ENCODE peak calls at places on chromosome 3, in six cellular contexts. One of them, this sample, is unnamed.

GRCh38 chr3:47824541-47825473 is 21.9 kb downstream of the DHX30 start:
- DNase-seq in A172: peak
- DNase-seq in coronary artery: peak
- DNase-seq in IMR-90: peak
- DNase-seq in body of pancreas: peak
- DNase-seq in NCI-H146: peak
- DNase-seq in this sample: peak

GRCh38 chr3:141052570-141053069 is 1.5 kb downstream of the SPSB4 start:
- DNase-seq in A172: no peak
- DNase-seq in coronary artery: peak
- DNase-seq in body of pancreas: peak
- DNase-seq in IMR-90: no peak
- DNase-seq in NCI-H146: peak
- DNase-seq in this sample: no peak

GRCh38 chr3:111333642-111334041 is 208.4 kb upstream of the CD96 start:
- DNase-seq in coronary artery: no peak
- DNase-seq in A172: peak
- DNase-seq in IMR-90: peak
- DNase-seq in body of pancreas: no peak
- DNase-seq in NCI-H146: no peak
- DNase-seq in this sample: no peak

GRCh38 chr3:70488816-70489215 is 176.4 kb upstream of the MDFIC2 start:
- DNase-seq in IMR-90: no peak
- DNase-seq in coronary artery: no peak
- DNase-seq in body of pancreas: no peak
- DNase-seq in A172: no peak
- DNase-seq in NCI-H146: no peak
- DNase-seq in this sample: no peak

GRCh38 chr3:132730891-132731580 is 8.8 kb upstream of the NPHP3 start:
- DNase-seq in body of pancreas: no peak
- DNase-seq in coronary artery: no peak
- DNase-seq in IMR-90: peak
- DNase-seq in A172: peak
- DNase-seq in NCI-H146: peak
- DNase-seq in this sample: no peak

GRCh38 chr3:148737104-148737525 is 39.4 kb downstream of the AGTR1 start:
- DNase-seq in NCI-H146: no peak
- DNase-seq in coronary artery: no peak
- DNase-seq in A172: peak
- DNase-seq in body of pancreas: no peak
- DNase-seq in IMR-90: peak
- DNase-seq in this sample: peak

GRCh38 chr3:142641504-142641903 is 45.3 kb downstream of the PLS1 start:
- DNase-seq in IMR-90: no peak
- DNase-seq in coronary artery: no peak
- DNase-seq in A172: no peak
- DNase-seq in NCI-H146: no peak
- DNase-seq in body of pancreas: no peak
- DNase-seq in this sample: no peak

GRCh38 chr3:102129774-102130608 is 280.7 kb downstream of the NFKBIZ start:
- DNase-seq in A172: peak
- DNase-seq in body of pancreas: peak
- DNase-seq in IMR-90: peak
- DNase-seq in coronary artery: no peak
- DNase-seq in NCI-H146: no peak
- DNase-seq in this sample: peak

GRCh38 chr3:187929115-187929828 is 184.0 kb upstream of the BCL6 start:
- DNase-seq in A172: no peak
- DNase-seq in IMR-90: no peak
- DNase-seq in NCI-H146: no peak
- DNase-seq in body of pancreas: no peak
- DNase-seq in coronary artery: no peak
- DNase-seq in this sample: no peak

GRCh38 chr3:52436500-52437106 is 8.3 kb downstream of the SEMA3G start:
- DNase-seq in coronary artery: peak
- DNase-seq in A172: no peak
- DNase-seq in NCI-H146: no peak
- DNase-seq in IMR-90: peak
- DNase-seq in body of pancreas: no peak
- DNase-seq in this sample: no peak

GRCh38 chr3:167406876-167407492 is 26.9 kb upstream of the ZBBX start:
- DNase-seq in A172: peak
- DNase-seq in coronary artery: no peak
- DNase-seq in body of pancreas: peak
- DNase-seq in NCI-H146: peak
- DNase-seq in IMR-90: peak
- DNase-seq in this sample: no peak

GRCh38 chr3:100993309-100993708 is at the start of gene ABI3BP:
- DNase-seq in NCI-H146: no peak
- DNase-seq in IMR-90: peak
- DNase-seq in body of pancreas: peak
- DNase-seq in coronary artery: peak
- DNase-seq in A172: peak
- DNase-seq in this sample: peak

GRCh38 chr3:60240558-60240957 is 1010.7 kb downstream of the FHIT start:
- DNase-seq in IMR-90: no peak
- DNase-seq in A172: no peak
- DNase-seq in body of pancreas: no peak
- DNase-seq in coronary artery: no peak
- DNase-seq in NCI-H146: peak
- DNase-seq in this sample: no peak

GRCh38 chr3:158920375-158920774 is 118.5 kb downstream of the MFSD1 start:
- DNase-seq in body of pancreas: no peak
- DNase-seq in NCI-H146: no peak
- DNase-seq in A172: peak
- DNase-seq in coronary artery: no peak
- DNase-seq in IMR-90: no peak
- DNase-seq in this sample: no peak

GRCh38 chr3:25856902-25857518 is 67.1 kb downstream of the OXSM start:
- DNase-seq in A172: peak
- DNase-seq in IMR-90: peak
- DNase-seq in body of pancreas: peak
- DNase-seq in NCI-H146: peak
- DNase-seq in coronary artery: no peak
- DNase-seq in this sample: no peak

GRCh38 chr3:38459499-38460048 is 5.9 kb downstream of the ACVR2B start:
- DNase-seq in body of pancreas: peak
- DNase-seq in A172: no peak
- DNase-seq in coronary artery: no peak
- DNase-seq in IMR-90: no peak
- DNase-seq in NCI-H146: no peak
- DNase-seq in this sample: no peak

GRCh38 chr3:16113704-16114103 is 60.8 kb upstream of the GALNT15 start:
- DNase-seq in A172: no peak
- DNase-seq in body of pancreas: no peak
- DNase-seq in coronary artery: no peak
- DNase-seq in NCI-H146: no peak
- DNase-seq in IMR-90: peak
- DNase-seq in this sample: no peak

GRCh38 chr3:112519424-112520001 is 20.2 kb upstream of the BTLA start:
- DNase-seq in body of pancreas: peak
- DNase-seq in NCI-H146: peak
- DNase-seq in A172: peak
- DNase-seq in coronary artery: no peak
- DNase-seq in IMR-90: peak
- DNase-seq in this sample: peak

GRCh38 chr3:49460956-49461355 is 9.1 kb upstream of the DAG1 start:
- DNase-seq in IMR-90: no peak
- DNase-seq in A172: no peak
- DNase-seq in body of pancreas: no peak
- DNase-seq in coronary artery: no peak
- DNase-seq in NCI-H146: no peak
- DNase-seq in this sample: no peak

GRCh38 chr3:48268936-48269551 is 28.1 kb downstream of the ZNF589 start:
- DNase-seq in NCI-H146: no peak
- DNase-seq in A172: no peak
- DNase-seq in body of pancreas: peak
- DNase-seq in coronary artery: no peak
- DNase-seq in IMR-90: no peak
- DNase-seq in this sample: no peak

GRCh38 chr3:183825380-183826161 is at the start of gene MAP6D1:
- DNase-seq in IMR-90: peak
- DNase-seq in body of pancreas: peak
- DNase-seq in coronary artery: no peak
- DNase-seq in A172: peak
- DNase-seq in NCI-H146: peak
- DNase-seq in this sample: peak

GRCh38 chr3:146161725-146162047 is 702 bp upstream of the PLOD2 start:
- DNase-seq in IMR-90: peak
- DNase-seq in body of pancreas: peak
- DNase-seq in coronary artery: no peak
- DNase-seq in NCI-H146: peak
- DNase-seq in A172: peak
- DNase-seq in this sample: peak

GRCh38 chr3:128449111-128449638 is 17.5 kb downstream of the DNAJB8 start:
- DNase-seq in IMR-90: peak
- DNase-seq in coronary artery: no peak
- DNase-seq in body of pancreas: no peak
- DNase-seq in NCI-H146: no peak
- DNase-seq in A172: no peak
- DNase-seq in this sample: no peak

GRCh38 chr3:55476515-55476914 is 10.6 kb downstream of the WNT5A start:
- DNase-seq in IMR-90: peak
- DNase-seq in coronary artery: no peak
- DNase-seq in A172: peak
- DNase-seq in body of pancreas: no peak
- DNase-seq in NCI-H146: no peak
- DNase-seq in this sample: no peak

GRCh38 chr3:113600418-113601185 is 68.2 kb downstream of the SIDT1 start:
- DNase-seq in body of pancreas: peak
- DNase-seq in A172: no peak
- DNase-seq in IMR-90: no peak
- DNase-seq in NCI-H146: no peak
- DNase-seq in coronary artery: no peak
- DNase-seq in this sample: no peak

GRCh38 chr3:58216496-58217197 is 5.9 kb upstream of the DNASE1L3 start:
- DNase-seq in IMR-90: no peak
- DNase-seq in NCI-H146: no peak
- DNase-seq in body of pancreas: no peak
- DNase-seq in coronary artery: peak
- DNase-seq in A172: no peak
- DNase-seq in this sample: no peak

GRCh38 chr3:155211940-155212339 is 81.5 kb downstream of the STRIT1 start:
- DNase-seq in coronary artery: no peak
- DNase-seq in body of pancreas: no peak
- DNase-seq in A172: no peak
- DNase-seq in IMR-90: no peak
- DNase-seq in NCI-H146: no peak
- DNase-seq in this sample: no peak

GRCh38 chr3:56890448-56891083 is 88.8 kb upstream of the ARHGEF3 start:
- DNase-seq in NCI-H146: no peak
- DNase-seq in body of pancreas: no peak
- DNase-seq in coronary artery: no peak
- DNase-seq in A172: no peak
- DNase-seq in IMR-90: no peak
- DNase-seq in this sample: no peak

GRCh38 chr3:159128628-159129027 is 326.8 kb downstream of the MFSD1 start:
- DNase-seq in A172: peak
- DNase-seq in NCI-H146: no peak
- DNase-seq in IMR-90: no peak
- DNase-seq in body of pancreas: no peak
- DNase-seq in coronary artery: no peak
- DNase-seq in this sample: no peak

This sample was measured in uterus.